ENCODE peak calls at places on chromosomes 4 and X, in seven cellular contexts. D, Z, V, C, U, G and P are unnamed samples.
A peak's percentile ranks its signal among the peaks of the same experiment; 100 is the strongest.

GRCh38 chrX:7983594-7983993 is 56.4 kb upstream of the PNPLA4 start:
- DNase-seq in D (no peak), Z (no peak), V (no peak), C (no peak), U (no peak), G (no peak), P (no peak)

GRCh38 chrX:68944211-68944610 is 115.4 kb downstream of the EFNB1 start:
- DNase-seq in D (no peak), Z (no peak), V (no peak), C (no peak), U (no peak), G (no peak), P (no peak)

GRCh38 chr4:2930821-2931764 is 32.1 kb downstream of the NOP14 start:
- DNase-seq in D (no peak), Z (no peak), V (no peak), C (peak; percentile 78), U (no peak), G (peak; percentile 34), P (peak; percentile 22)

GRCh38 chrX:118730500-118731247 is 3.3 kb downstream of the IL13RA1 start:
- DNase-seq in D (peak; percentile 17), Z (no peak), V (peak; percentile 65), C (no peak), U (no peak), G (no peak), P (no peak)

GRCh38 chrX:46791927-46792825 is 33.3 kb upstream of the SLC9A7 start:
- DNase-seq in D (no peak), Z (peak; percentile 75), V (peak; percentile 92), C (no peak), U (peak; percentile 44), G (peak; percentile 84), P (no peak)

GRCh38 chr4:140932646-140933045 is 176.5 kb upstream of the TBC1D9 start:
- DNase-seq in D (no peak), Z (no peak), V (no peak), C (no peak), U (no peak), G (no peak), P (no peak)

GRCh38 chr4:74543247-74543670 is 98.3 kb downstream of the AREG start:
- DNase-seq in D (no peak), Z (no peak), V (no peak), C (no peak), U (peak; percentile 56), G (no peak), P (no peak)

GRCh38 chr4:25861951-25862410 is 807 bp downstream of the SEL1L3 start:
- DNase-seq in D (no peak), Z (peak; percentile 24), V (peak; percentile 42), C (no peak), U (peak; percentile 42), G (peak; percentile 74), P (peak; percentile 29)

GRCh38 chrX:3403748-3404147 is 57.3 kb upstream of the MXRA5 start:
- DNase-seq in D (no peak), Z (no peak), V (no peak), C (no peak), U (no peak), G (no peak), P (no peak)

GRCh38 chr4:129254526-129254925 is 158.6 kb downstream of the C4orf33 start:
- DNase-seq in D (no peak), Z (no peak), V (peak; percentile 84), C (no peak), U (no peak), G (no peak), P (no peak)

DNA sequence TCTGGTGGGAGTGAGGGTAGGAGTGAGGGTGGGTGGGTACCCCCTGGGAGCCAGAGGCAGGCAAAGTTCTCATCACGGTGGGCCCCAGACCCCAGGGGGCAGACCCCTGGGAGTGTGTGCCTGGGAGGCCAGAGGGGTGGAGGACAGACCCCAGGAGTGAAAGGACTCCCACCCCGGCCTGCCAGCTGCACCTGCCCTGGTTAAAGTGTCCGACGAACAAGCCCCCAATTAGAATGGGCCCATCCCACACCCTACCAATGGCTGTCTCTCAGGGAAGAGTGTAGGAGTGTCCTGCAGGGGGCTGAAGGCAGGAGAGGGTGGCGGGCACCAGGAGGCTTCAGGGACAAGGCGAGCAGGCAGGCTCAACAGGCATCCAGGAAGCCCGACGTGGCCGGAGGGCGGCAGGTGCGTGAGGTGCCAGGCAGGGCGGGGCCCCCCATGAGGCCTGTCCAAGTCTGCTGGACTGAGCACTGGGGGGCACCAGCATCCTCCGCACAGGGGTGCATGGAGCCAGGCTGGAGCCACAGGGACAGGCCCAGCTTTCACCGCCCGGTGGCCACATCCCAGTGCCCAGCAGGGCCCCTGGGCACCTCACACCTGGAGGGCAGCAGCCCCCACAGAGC is 8.7 kb downstream of the PDE6B start:
- DNase-seq in D (no peak), Z (no peak), V (no peak), C (no peak), U (no peak), G (no peak), P (no peak)
- TF ChIP-seq CTCF in D (no peak), Z (no peak), V (no peak), C (no peak), U (no peak), G (no peak), P (no peak)

DNA sequence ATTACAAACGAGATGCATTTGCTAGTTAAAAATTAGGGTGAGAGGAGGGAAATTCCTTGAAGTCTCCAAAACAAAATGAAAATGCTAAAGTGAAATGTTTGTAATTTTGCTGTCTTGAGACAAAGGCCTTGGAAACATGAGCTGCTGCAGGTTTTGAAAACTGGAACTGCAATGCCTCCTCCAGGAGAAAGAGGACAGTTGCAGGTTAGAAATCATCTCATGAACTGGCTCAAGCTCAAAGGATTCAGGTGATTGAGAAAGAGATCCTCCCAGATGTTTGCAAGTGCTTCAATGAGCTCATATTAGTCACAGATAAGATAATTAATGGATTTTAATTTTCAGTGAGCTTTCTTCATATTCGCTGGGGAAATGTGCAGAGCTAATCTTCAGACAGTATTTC is 32.4 kb downstream of the SMPX start:
- DNase-seq in D (no peak), Z (peak; percentile 5), V (peak; percentile 33), C (no peak), U (peak; percentile 43), G (peak; percentile 23), P (no peak)
- TF ChIP-seq CTCF in D (peak; percentile 59), Z (no peak), V (peak; percentile 40), C (no peak), U (peak; percentile 54), G (peak; percentile 17), P (no peak)

DNA sequence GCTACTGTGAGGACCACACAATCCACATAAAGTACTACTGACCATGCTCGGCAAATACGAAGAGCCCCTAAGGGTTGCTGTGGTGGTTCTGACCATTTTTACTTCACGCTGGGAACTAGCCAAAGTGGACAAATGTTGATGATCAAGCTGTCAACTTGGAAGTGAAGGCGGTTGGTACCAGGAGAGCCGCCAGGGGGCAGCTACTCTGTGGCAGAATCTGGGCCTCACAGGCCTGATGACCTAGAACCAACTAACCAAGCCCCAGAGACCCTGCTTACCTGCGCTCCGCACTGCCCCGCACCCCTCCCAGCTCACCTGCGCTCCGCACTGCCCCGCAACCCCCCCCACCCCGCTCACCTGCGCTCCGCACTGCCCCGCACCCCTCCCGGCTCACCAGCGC is 5.6 kb downstream of the GAK start:
- DNase-seq in D (no peak), Z (no peak), V (no peak), C (peak; percentile 54), U (peak; percentile 44), G (peak; percentile 27), P (peak; percentile 69)
- TF ChIP-seq CTCF in D (no peak), Z (no peak), V (peak; percentile 50), C (no peak), U (peak; percentile 40), G (peak; percentile 8), P (peak; percentile 40)

GRCh38 chr4:5019796-5020195 is 538 bp upstream of the CYTL1 start:
- DNase-seq in D (no peak), Z (no peak), V (no peak), C (no peak), U (no peak), G (no peak), P (no peak)

GRCh38 chr4:5020341-5020740 is 1.1 kb upstream of the CYTL1 start:
- DNase-seq in D (no peak), Z (no peak), V (no peak), C (no peak), U (no peak), G (no peak), P (no peak)

GRCh38 chr4:5019274-5019673 is at the start of gene CYTL1:
- DNase-seq in D (no peak), Z (no peak), V (no peak), C (no peak), U (no peak), G (peak; percentile 97), P (no peak)

GRCh38 chr4:5018603-5019002 is 655 bp downstream of the CYTL1 start:
- DNase-seq in D (no peak), Z (no peak), V (no peak), C (no peak), U (no peak), G (peak; percentile 65), P (no peak)

GRCh38 chr4:5018096-5018495 is 1.2 kb downstream of the CYTL1 start:
- DNase-seq in D (no peak), Z (no peak), V (peak; percentile 22), C (no peak), U (no peak), G (peak; percentile 64), P (no peak)
- TF ChIP-seq CTCF in D (no peak), Z (no peak), V (peak; percentile 33), C (no peak), U (peak; percentile 33), G (peak; percentile 18), P (no peak)

DNA sequence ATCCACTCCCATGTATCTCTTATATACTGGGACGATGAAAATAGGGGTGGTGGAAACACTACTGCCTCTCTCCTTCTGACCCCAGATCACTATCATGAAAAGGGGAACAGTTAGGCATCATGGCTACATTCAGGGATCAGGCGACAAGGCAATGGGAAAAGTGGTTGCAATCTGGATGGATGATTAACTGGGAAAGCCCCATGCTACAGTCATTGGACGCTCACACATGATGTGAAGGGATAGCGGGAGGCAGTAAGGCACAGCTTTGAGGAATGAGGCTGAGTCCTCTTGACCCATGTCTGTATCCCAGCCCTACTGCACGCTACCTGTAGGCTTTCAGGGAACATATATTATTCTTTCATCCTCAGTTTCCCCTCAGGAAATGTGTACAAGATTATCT is 10.2 kb downstream of the GASK1B start:
- DNase-seq in D (no peak), Z (no peak), V (no peak), C (no peak), U (peak; percentile 48), G (no peak), P (no peak)
- TF ChIP-seq CTCF in D (no peak), Z (no peak), V (no peak), C (no peak), U (no peak), G (no peak), P (no peak)

GRCh38 chr4:40369437-40370278 is 34.5 kb downstream of the CHRNA9 start:
- DNase-seq in D (no peak), Z (no peak), V (no peak), C (no peak), U (peak; percentile 77), G (no peak), P (no peak)
- TF ChIP-seq CTCF in D (no peak), Z (no peak), V (no peak), C (no peak), U (no peak), G (no peak), P (no peak)